ENCODE peak calls at places on chromosome 4, in four cellular contexts. Z is CD14-positive monocyte; K is left kidney; J is activated CD8-positive, alpha-beta memory T cell treated with anti-CD3 and anti-CD28 coated beads, Interleukin-2, amount 50 U/mL, for 48 hours. Y is an unnamed sample.

GRCh38 chr4:760616-761015 is 55.0 kb downstream of the PCGF3 start:
- DNase-seq in Z (no peak), K (no peak), J (no peak), Y (no peak)

GRCh38 chr4:147236806-147237205 is 244.1 kb upstream of the EDNRA start:
- DNase-seq in Z (no peak), K (no peak), J (no peak), Y (no peak)

GRCh38 chr4:86055898-86056297 is 304.0 kb downstream of the MAPK10 start:
- DNase-seq in Z (no peak), K (no peak), J (no peak), Y (no peak)

GRCh38 chr4:6495296-6495590 is 22.8 kb upstream of the PPP2R2C start:
- DNase-seq in Z (no peak), K (no peak), J (no peak), Y (no peak)

GRCh38 chr4:35252866-35253265 is 991.4 kb downstream of the ARAP2 start:
- DNase-seq in Z (no peak), K (no peak), J (no peak), Y (no peak)

GRCh38 chr4:132383571-132384199 is 765.4 kb upstream of the PCDH10 start:
- DNase-seq in Z (no peak), K (no peak), J (no peak), Y (no peak)

GRCh38 chr4:40321671-40322131 is 13.4 kb upstream of the CHRNA9 start:
- DNase-seq in Z (no peak), K (peak), J (no peak), Y (no peak)

GRCh38 chr4:1939664-1940509 is 68.7 kb downstream of the NSD2 start:
- DNase-seq in Z (no peak), K (peak), J (no peak), Y (no peak)

GRCh38 chr4:1136028-1136427 is 22.7 kb upstream of the RNF212 start:
- DNase-seq in Z (no peak), K (peak), J (no peak), Y (no peak)

GRCh38 chr4:68141852-68142251 is 12.2 kb upstream of the TMPRSS11F start:
- DNase-seq in Z (no peak), K (no peak), J (no peak), Y (no peak)

GRCh38 chr4:182929296-182929695 is 12.1 kb upstream of the DCTD start:
- DNase-seq in Z (no peak), K (peak), J (no peak), Y (no peak)

GRCh38 chr4:142353149-142353738 is 492.9 kb downstream of the INPP4B start:
- DNase-seq in Z (no peak), K (peak), J (no peak), Y (no peak)

GRCh38 chr4:6343950-6344408 is 74.3 kb downstream of the WFS1 start:
- DNase-seq in Z (no peak), K (peak), J (no peak), Y (no peak)

GRCh38 chr4:76028242-76028859 is 5.1 kb upstream of the CXCL10 start:
- DNase-seq in Z (no peak), K (peak), J (no peak), Y (no peak)

GRCh38 chr4:163554870-163555465 is 60.5 kb downstream of the TMA16 start:
- DNase-seq in Z (no peak), K (peak), J (no peak), Y (no peak)

GRCh38 chr4:133866328-133866699 is 335.3 kb downstream of the PABPC4L start:
- DNase-seq in Z (no peak), K (no peak), J (no peak), Y (peak)

GRCh38 chr4:123977623-123978022 is 581.0 kb downstream of the SPRY1 start:
- DNase-seq in Z (no peak), K (peak), J (no peak), Y (no peak)

GRCh38 chr4:7513731-7514130 is 79.0 kb upstream of the PSAPL1 start:
- DNase-seq in Z (no peak), K (no peak), J (no peak), Y (no peak)

GRCh38 chr4:88533937-88534750 is 10.6 kb upstream of the PYURF start:
- DNase-seq in Z (no peak), K (no peak), J (no peak), Y (no peak)

GRCh38 chr4:8439168-8439567 is 1.4 kb downstream of the ACOX3 start:
- DNase-seq in Z (no peak), K (peak), J (no peak), Y (no peak)

GRCh38 chr4:134028411-134028810 is 173.2 kb downstream of the PABPC4L start:
- DNase-seq in Z (no peak), K (no peak), J (no peak), Y (no peak)

GRCh38 chr4:27790911-27791310 is 930.3 kb downstream of the STIM2 start:
- DNase-seq in Z (no peak), K (no peak), J (no peak), Y (no peak)

GRCh38 chr4:71206763-71207162 is 132.1 kb upstream of the SLC4A4 start:
- DNase-seq in Z (no peak), K (no peak), J (no peak), Y (no peak)

GRCh38 chr4:7014815-7015214 is 28.4 kb upstream of the TADA2B start:
- DNase-seq in Z (no peak), K (no peak), J (no peak), Y (no peak)

GRCh38 chr4:143355540-143356217 is 19.0 kb downstream of the GAB1 start:
- DNase-seq in Z (no peak), K (no peak), J (no peak), Y (no peak)

GRCh38 chr4:172411180-172411579 is 598.0 kb downstream of the GALNTL6 start:
- DNase-seq in Z (no peak), K (peak), J (no peak), Y (no peak)

GRCh38 chr4:76233534-76233933 is 18.0 kb upstream of the FAM47E start:
- DNase-seq in Z (no peak), K (peak), J (no peak), Y (no peak)

GRCh38 chr4:173420821-173421220 is 21.9 kb upstream of the SCRG1 start:
- DNase-seq in Z (no peak), K (no peak), J (no peak), Y (no peak)

GRCh38 chr4:89253306-89253705 is 54.3 kb downstream of the GPRIN3 start:
- DNase-seq in Z (no peak), K (no peak), J (no peak), Y (no peak)

GRCh38 chr4:41949531-41949930 is 14.3 kb downstream of the TMEM33 start:
- DNase-seq in Z (no peak), K (no peak), J (no peak), Y (no peak)

GRCh38 chr4:13378973-13379759 is 105.0 kb downstream of the RAB28 start:
- DNase-seq in Z (no peak), K (no peak), J (no peak), Y (no peak)

GRCh38 chr4:122898370-122899150 is 23.8 kb downstream of the NUDT6 start:
- DNase-seq in Z (no peak), K (no peak), J (no peak), Y (no peak)

Y was measured in left lung.